ENCODE peak calls at places on chromosome 1, in five cellular contexts. K, U, V, J and N are unnamed samples. For H3K4me1, the result is how much of the 10 kb centered on the place peaks cover.

GRCh38 chr1:76109404-76109803 is 34.9 kb downstream of the ST6GALNAC3 start:
- DNase-seq in K (no peak), U (no peak), V (no peak), J (no peak), N (no peak)

GRCh38 chr1:229230893-229231753 is 39.8 kb upstream of the RAB4A start:
- DNase-seq in K (no peak), U (no peak), V (no peak), J (no peak), N (no peak)

GRCh38 chr1:905811-906531 is 17.8 kb upstream of the SAMD11 start:
- DNase-seq in K (peak), U (no peak), V (peak), J (no peak), N (no peak)

GRCh38 chr1:21814241-21814918 is 2.3 kb downstream of the LDLRAD2 start:
- DNase-seq in K (no peak), U (peak), V (peak), J (peak), N (peak)

GRCh38 chr1:202046748-202047708 is 36.6 kb downstream of the ELF3 start:
- DNase-seq in K (no peak), U (no peak), V (no peak), J (no peak), N (no peak)

GRCh38 chr1:150168960-150169565 is 19.3 kb downstream of the PLEKHO1 start:
- DNase-seq in K (peak), U (peak), V (peak), J (no peak), N (peak)

GRCh38 chr1:34113887-34114286 is 51.1 kb downstream of the CSMD2 start:
- DNase-seq in K (no peak), U (no peak), V (no peak), J (peak), N (no peak)

GRCh38 chr1:192809286-192810252 is 730 bp downstream of the RGS2 start:
- DNase-seq in K (no peak), U (peak), V (peak), J (no peak), N (peak)

GRCh38 chr1:7043729-7044470 is 258.6 kb downstream of the CAMTA1 start:
- DNase-seq in K (no peak), U (no peak), V (no peak), J (no peak), N (no peak)

GRCh38 chr1:212581034-212581433 is 27.5 kb upstream of the ATF3 start:
- DNase-seq in K (no peak), U (no peak), V (no peak), J (no peak), N (no peak)

GRCh38 chr1:175521265-175522040 is 221.9 kb downstream of the TNR start:
- DNase-seq in K (peak), U (no peak), V (no peak), J (no peak), N (no peak)

GRCh38 chr1:116947090-116947489 is 37.4 kb downstream of the PTGFRN start:
- DNase-seq in K (no peak), U (no peak), V (no peak), J (no peak), N (no peak)

GRCh38 chr1:12436817-12437599 is 181.0 kb downstream of the DHRS3 start:
- DNase-seq in K (no peak), U (no peak), V (no peak), J (no peak), N (no peak)

GRCh38 chr1:21518774-21519455 is 9.7 kb downstream of the ALPL start:
- DNase-seq in K (no peak), U (no peak), V (no peak), J (no peak), N (no peak)

GRCh38 chr1:27961646-27962221 is 2.0 kb downstream of the XKR8 start:
- DNase-seq in K (no peak), U (no peak), V (no peak), J (no peak), N (no peak)

GRCh38 chr1:26630634-26631033 is 65.2 kb upstream of the ARID1A start:
- DNase-seq in K (no peak), U (no peak), V (no peak), J (no peak), N (no peak)
- H3K4me1 ChIP-seq in K (under half), U (under half), V (under half), J (under half), N (under half)

GRCh38 chr1:67058242-67058641 is 4.3 kb upstream of the SLC35D1 start:
- DNase-seq in K (no peak), U (no peak), V (no peak), J (no peak), N (no peak)

GRCh38 chr1:67061266-67061665 is 7.3 kb upstream of the SLC35D1 start:
- DNase-seq in K (no peak), U (no peak), V (no peak), J (no peak), N (no peak)

GRCh38 chr1:67060811-67061218 is 6.9 kb upstream of the SLC35D1 start:
- DNase-seq in K (no peak), U (no peak), V (no peak), J (no peak), N (no peak)

GRCh38 chr1:67059331-67059730 is 5.4 kb upstream of the SLC35D1 start:
- DNase-seq in K (no peak), U (no peak), V (no peak), J (no peak), N (no peak)

DNA sequence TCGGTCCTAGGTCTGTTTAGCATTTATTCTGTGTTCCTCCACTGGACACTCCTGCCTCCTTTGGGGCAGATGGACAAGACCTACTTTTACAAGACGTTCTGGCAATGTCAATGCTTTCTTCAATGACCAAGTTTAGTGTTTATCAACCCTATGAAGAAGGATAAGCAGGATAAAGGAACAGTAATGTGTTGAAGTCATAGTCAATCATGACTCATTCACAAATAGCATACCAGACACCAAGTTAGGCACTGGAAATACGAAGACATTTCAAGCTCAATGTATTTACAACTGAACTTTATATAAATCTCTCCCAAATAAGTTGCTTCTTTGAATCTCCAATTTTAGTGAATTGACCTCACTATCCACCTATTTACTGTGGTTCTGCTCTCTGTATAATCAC is 4.8 kb upstream of the SLC35D1 start:
- DNase-seq in K (no peak), U (no peak), V (no peak), J (no peak), N (no peak)
- H3K27ac ChIP-seq in K (no peak), U (no peak), V (no peak), J (no peak), N (no peak)

DNA sequence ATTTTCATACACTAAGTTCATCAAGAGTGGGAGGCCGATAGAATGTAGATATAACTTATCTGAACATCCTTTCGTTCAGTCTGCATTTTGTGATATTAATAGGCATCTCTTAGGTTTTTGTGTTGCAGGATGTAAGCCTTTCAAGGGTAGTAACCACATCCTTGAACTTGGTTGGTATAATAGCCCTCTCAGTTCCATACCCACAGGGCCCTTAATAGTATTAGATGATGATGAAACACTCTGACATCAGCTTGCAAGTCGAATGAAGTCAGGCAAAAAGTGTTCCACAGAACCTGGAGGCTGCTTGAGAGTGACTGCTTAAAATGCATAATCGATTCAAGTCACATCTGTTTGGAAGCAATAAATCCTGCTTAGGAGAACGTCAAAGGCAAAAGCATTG is 415.7 kb upstream of the KAZN start:
- DNase-seq in K (no peak), U (no peak), V (no peak), J (no peak), N (no peak)
- H3K4me3 ChIP-seq in K (no peak), U (no peak), V (no peak), J (no peak), N (no peak)

GRCh38 chr1:5340560-5341130 is 651.6 kb downstream of the NPHP4 start:
- DNase-seq in K (no peak), U (no peak), V (no peak), J (no peak), N (no peak)

GRCh38 chr1:5342172-5342571 is 650.1 kb downstream of the NPHP4 start:
- DNase-seq in K (no peak), U (no peak), V (no peak), J (no peak), N (no peak)

GRCh38 chr1:5343256-5344020 is 648.8 kb downstream of the NPHP4 start:
- DNase-seq in K (no peak), U (no peak), V (no peak), J (no peak), N (no peak)

GRCh38 chr1:5342830-5343229 is 649.4 kb downstream of the NPHP4 start:
- DNase-seq in K (no peak), U (no peak), V (no peak), J (no peak), N (no peak)

GRCh38 chr1:5341471-5341870 is 650.8 kb downstream of the NPHP4 start:
- DNase-seq in K (no peak), U (no peak), V (no peak), J (no peak), N (no peak)
- H3K4me1 ChIP-seq in K (under half), U (under half), V (under half), J (under half), N (under half)

GRCh38 chr1:92310185-92310597 is 11.3 kb downstream of the RPAP2 start:
- DNase-seq in K (no peak), U (peak), V (no peak), J (no peak), N (peak)

GRCh38 chr1:92314024-92314423 is 15.2 kb downstream of the RPAP2 start:
- DNase-seq in K (no peak), U (no peak), V (no peak), J (no peak), N (no peak)

GRCh38 chr1:92317836-92318493 is 19.1 kb downstream of the RPAP2 start:
- DNase-seq in K (no peak), U (peak), V (no peak), J (no peak), N (peak)

GRCh38 chr1:92315766-92316413 is 17.0 kb downstream of the RPAP2 start:
- DNase-seq in K (no peak), U (peak), V (no peak), J (no peak), N (no peak)
- H3K27ac ChIP-seq in K (no peak), U (peak), V (no peak), J (no peak), N (peak)

GRCh38 chr1:241639040-241639652 is 1.0 kb downstream of the CHML start:
- DNase-seq in K (no peak), U (no peak), V (peak), J (no peak), N (no peak)

GRCh38 chr1:241639653-241640148 is 468 bp downstream of the CHML start:
- DNase-seq in K (peak), U (no peak), V (peak), J (no peak), N (peak)

GRCh38 chr1:241637046-241637590 is 3.1 kb downstream of the CHML start:
- DNase-seq in K (no peak), U (no peak), V (no peak), J (no peak), N (no peak)

GRCh38 chr1:241637604-241638003 is 2.6 kb downstream of the CHML start:
- DNase-seq in K (no peak), U (no peak), V (no peak), J (no peak), N (no peak)

GRCh38 chr1:241638091-241638682 is 2.0 kb downstream of the CHML start:
- DNase-seq in K (no peak), U (no peak), V (no peak), J (no peak), N (no peak)
- H3K4me3 ChIP-seq in K (no peak), U (peak), V (peak), J (no peak), N (no peak)